ENCODE peak calls at places on chromosomes 13 and 19, in four cellular contexts. L is K562, D is GM12878, B is HepG2. U is an unnamed sample.

GRCh38 chr13:52127378-52127777 is 1.5 kb downstream of the NEK5 start:
- DNase-seq in B (no peak), D (no peak), L (no peak), U (no peak)

GRCh38 chr19:20969898-20970297 is 46.8 kb downstream of the ZNF85 start:
- DNase-seq in D (no peak), B (no peak), L (no peak), U (no peak)

GRCh38 chr13:48818495-48818961 is 157.2 kb upstream of the FNDC3A start:
- DNase-seq in L (no peak), D (no peak), B (no peak), U (no peak)

GRCh38 chr19:21221653-21222052 is 79.8 kb downstream of the ZNF431 start:
- DNase-seq in D (no peak), L (no peak), B (no peak), U (no peak)

GRCh38 chr19:44280916-44281315 is 21.2 kb downstream of the ZNF233 start:
- DNase-seq in D (no peak), B (no peak), L (no peak), U (no peak)

GRCh38 chr13:113417008-113417735 is 36.1 kb downstream of the ADPRHL1 start:
- DNase-seq in L (no peak), B (no peak), D (no peak), U (no peak)

GRCh38 chr13:110283661-110284516 is 23.1 kb downstream of the COL4A1 start:
- DNase-seq in D (no peak), L (no peak), B (no peak), U (no peak)

GRCh38 chr19:16062789-16063188 is 13.5 kb upstream of the TPM4 start:
- DNase-seq in D (no peak), L (peak; percentile 75), B (no peak), U (peak; percentile 70)

GRCh38 chr13:21894091-21894490 is 223.2 kb downstream of the FGF9 start:
- DNase-seq in L (no peak), D (no peak), B (no peak), U (no peak)

GRCh38 chr19:48398329-48399235 is 5.1 kb downstream of the GRIN2D start:
- DNase-seq in B (peak; percentile 44), L (peak; percentile 94), D (no peak), U (peak; percentile 73)

GRCh38 chr13:109790071-109790470 is 3.7 kb upstream of the IRS2 start:
- DNase-seq in B (no peak), D (no peak), L (no peak), U (no peak)

GRCh38 chr19:31085125-31085524 is 264.1 kb downstream of the TSHZ3 start:
- DNase-seq in L (no peak), D (no peak), B (no peak), U (no peak)
- TF ChIP-seq FOXK2 in L (no peak), D (no peak), B (no peak), U (no peak)

GRCh38 chr19:54523403-54523802 is 20.8 kb downstream of the LAIR2 start:
- DNase-seq in L (no peak), D (peak; percentile 71), B (no peak), U (no peak)
- TF ChIP-seq TARDBP in L (no peak), D (no peak), B (no peak), U (no peak)

DNA sequence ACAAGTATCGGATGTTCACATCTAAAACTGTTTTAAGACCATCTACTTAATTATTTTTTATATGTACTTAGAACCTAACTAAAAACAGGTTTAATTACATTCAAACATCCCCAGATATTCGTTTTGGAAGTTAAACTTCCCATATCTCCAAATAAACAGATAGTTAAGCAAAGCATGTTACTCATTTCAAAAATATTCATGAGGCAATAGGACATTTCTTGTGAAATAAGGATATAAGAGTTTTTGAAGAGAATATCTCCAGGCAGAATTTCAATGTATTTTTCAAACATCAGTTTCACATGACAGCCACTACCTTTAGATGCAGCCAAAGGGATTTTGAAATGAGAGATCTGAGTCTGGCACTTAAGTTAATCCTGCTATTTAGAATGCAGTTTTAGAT is 697.5 kb downstream of the SLITRK1 start:
- DNase-seq in B (no peak), D (no peak), L (no peak), U (no peak)
- TF ChIP-seq FOXK2 in B (no peak), D (no peak), L (no peak), U (no peak)

DNA sequence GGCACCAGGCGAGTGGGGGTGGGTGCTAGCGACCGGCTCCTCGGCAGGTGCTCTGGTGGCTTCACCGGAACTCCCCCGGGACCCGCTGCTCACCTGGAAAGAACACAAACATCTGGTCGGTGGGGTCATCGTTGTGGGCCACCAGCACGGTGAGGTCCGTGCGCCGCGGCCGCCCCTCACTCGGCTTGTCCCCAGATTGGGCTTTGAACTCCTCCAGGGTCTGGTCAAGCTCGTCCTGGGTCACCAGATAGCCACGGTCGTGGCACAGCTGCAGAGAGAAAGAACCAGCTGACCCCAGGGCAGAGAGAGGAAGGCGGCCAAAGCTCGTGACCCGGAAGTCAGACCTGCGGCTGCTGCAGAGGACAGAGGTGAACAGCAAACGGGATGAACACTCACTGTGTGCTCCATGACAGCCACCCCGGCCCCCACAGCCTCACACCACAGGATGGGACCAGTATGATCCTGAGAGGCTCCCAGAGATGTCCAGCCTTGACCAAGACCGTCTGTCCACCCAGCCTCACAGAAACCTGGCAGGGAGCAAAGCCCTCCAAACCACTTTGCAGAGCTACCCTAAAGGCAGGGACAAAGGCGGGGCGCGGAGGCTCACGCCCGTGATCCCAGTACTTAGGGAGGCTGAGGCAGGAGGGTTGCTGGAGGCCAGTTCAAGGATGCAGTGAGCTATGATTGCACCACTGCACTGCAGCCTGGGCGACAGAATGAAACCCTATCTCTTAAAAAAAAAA is 1.2 kb downstream of the POLR2E start:
- DNase-seq in D (no peak), B (peak; percentile 29), L (no peak), U (no peak)
- TF ChIP-seq TARDBP in D (no peak), B (peak; percentile 28), L (no peak), U (no peak)

DNA sequence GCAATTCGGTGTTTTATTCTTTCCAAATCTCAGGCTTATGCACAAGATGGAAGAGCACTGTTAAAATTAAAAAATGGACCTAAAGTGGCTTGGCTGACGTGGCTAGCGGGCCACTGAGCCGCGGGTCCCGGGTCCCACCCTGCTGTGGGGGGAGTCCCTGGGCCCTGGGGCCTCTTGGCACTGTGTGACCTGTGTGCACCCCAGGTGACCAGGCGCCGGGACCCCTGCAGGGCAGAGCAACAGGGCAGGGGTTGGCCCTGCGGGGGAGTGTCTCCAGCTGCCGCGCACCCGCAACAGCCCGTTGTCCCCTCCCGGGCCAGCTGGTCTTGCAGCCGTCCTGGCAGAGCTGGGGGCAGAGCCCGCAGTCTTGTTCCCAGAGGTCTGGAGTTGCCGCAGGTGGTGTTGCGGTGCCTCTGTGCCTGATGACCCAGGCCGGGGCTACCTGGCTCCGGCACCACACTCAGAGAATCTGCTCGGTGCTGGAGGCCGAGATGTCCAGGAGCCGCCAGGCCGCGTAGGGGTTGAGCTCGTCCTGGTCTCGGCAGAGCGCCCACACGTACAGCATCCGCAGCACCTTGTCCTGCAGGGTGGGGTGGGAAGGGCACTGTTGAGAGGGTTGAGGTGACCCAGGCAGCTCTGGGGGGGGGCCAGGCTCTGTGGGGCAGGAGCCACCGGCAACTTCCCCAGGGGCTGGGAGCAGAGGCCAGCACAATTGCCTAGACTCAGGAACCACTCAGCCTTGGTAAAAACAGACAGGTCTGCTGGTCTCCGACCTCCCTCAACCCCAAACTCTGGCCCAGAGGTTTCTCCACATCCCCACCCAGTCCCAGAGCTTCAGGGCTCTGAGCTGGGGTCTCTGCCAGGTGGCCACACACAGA is 1.0 kb upstream of the CTXN1 start:
- DNase-seq in L (no peak), B (no peak), D (no peak), U (no peak)
- TF ChIP-seq FOXK2 in L (no peak), B (no peak), D (no peak), U (no peak)

DNA sequence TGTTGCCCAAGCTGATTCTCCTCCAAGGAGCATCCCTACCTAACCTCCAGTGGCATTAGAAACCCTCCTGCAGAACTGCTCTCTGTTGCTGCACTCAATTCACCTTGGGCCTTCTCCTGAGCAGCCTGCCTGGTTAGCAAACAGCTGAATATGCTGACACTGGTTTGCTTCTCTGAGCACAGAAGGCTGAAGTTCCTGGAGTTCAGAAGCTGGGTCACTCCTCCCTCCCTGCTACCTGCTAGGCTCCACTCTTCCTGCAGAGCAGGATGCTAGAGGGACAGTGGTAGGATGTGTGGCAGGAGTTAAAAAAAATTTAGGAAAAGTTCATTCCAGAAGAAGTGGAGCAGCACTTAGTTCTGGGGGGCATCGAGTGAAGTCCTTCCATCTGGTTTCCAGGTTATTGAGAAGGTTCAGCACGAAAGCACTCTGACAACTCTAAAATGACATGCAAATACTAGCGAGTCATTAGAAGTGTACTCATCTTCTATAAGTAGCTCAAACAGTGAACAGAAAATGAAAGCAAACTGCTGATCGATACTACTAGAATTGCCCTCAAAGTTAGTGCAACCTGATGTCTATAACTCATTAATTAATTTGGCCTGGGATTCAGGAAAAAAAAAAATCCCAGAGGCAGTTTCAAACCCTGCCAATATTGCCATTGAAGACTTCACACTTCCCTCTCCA is 293.7 kb downstream of the POU4F1 start:
- DNase-seq in L (no peak), B (no peak), D (no peak), U (no peak)
- TF ChIP-seq TARDBP in L (no peak), B (no peak), D (no peak), U (no peak)

GRCh38 chr13:33817513-33817842 is 471 bp upstream of the RFC3 start:
- DNase-seq in L (no peak), D (no peak), B (no peak), U (no peak)
- TF ChIP-seq FOXK2 in L (no peak), D (no peak), B (no peak), U (no peak)

GRCh38 chr19:4061178-4061682 is 5.5 kb downstream of the ZBTB7A start:
- DNase-seq in L (no peak), B (peak; percentile 65), D (no peak), U (no peak)
- TF ChIP-seq TARDBP in L (no peak), B (no peak), D (no peak), U (no peak)